ENCODE peak calls at places on chromosomes 16 and 17, in five cellular contexts. M, J, L, F and V are unnamed samples.

GRCh38 chr17:19022747-19023146 is 18.2 kb upstream of the FAM83G start:
- DNase-seq in M (peak), J (no peak), L (no peak), F (no peak), V (no peak)

GRCh38 chr17:48127371-48128051 is 19.9 kb downstream of the SNX11 start:
- DNase-seq in M (peak), J (no peak), L (no peak), F (peak), V (peak)

GRCh38 chr16:87149051-87149450 is 168.1 kb downstream of the C16orf95 start:
- DNase-seq in M (no peak), J (no peak), L (no peak), F (no peak), V (no peak)

GRCh38 chr17:2157081-2157480 is 102.2 kb downstream of the HIC1 start:
- DNase-seq in M (no peak), J (no peak), L (no peak), F (no peak), V (no peak)

GRCh38 chr17:59038734-59039133 is 67.9 kb downstream of the TRIM37 start:
- DNase-seq in M (no peak), J (no peak), L (no peak), F (no peak), V (no peak)

GRCh38 chr17:80196652-80197051 is 23.5 kb downstream of the SGSH start:
- DNase-seq in M (no peak), J (no peak), L (no peak), F (no peak), V (no peak)

GRCh38 chr17:31007695-31008373 is 37.0 kb downstream of the RNF135 start:
- DNase-seq in M (no peak), J (no peak), L (no peak), F (no peak), V (no peak)

GRCh38 chr16:89115216-89115949 is 21.7 kb downstream of the ACSF3 start:
- DNase-seq in M (peak), J (no peak), L (no peak), F (peak), V (peak)

GRCh38 chr17:58728831-58729230 is 26.8 kb upstream of the PPM1E start:
- DNase-seq in M (no peak), J (no peak), L (no peak), F (no peak), V (no peak)

GRCh38 chr17:12252442-12252841 is 231.8 kb downstream of the MAP2K4 start:
- DNase-seq in M (no peak), J (no peak), L (no peak), F (no peak), V (no peak)

GRCh38 chr16:10888320-10888937 is 11.4 kb downstream of the CIITA start:
- DNase-seq in M (no peak), J (no peak), L (no peak), F (no peak), V (no peak)

GRCh38 chr17:1398900-1399299 is 1.1 kb downstream of the YWHAE start:
- DNase-seq in M (no peak), J (no peak), L (peak), F (no peak), V (peak)

GRCh38 chr16:57859331-57859730 is 57.0 kb upstream of the KIFC3 start:
- DNase-seq in M (no peak), J (no peak), L (peak), F (no peak), V (peak)

GRCh38 chr16:14193316-14193871 is 122.3 kb downstream of the MRTFB start:
- DNase-seq in M (no peak), J (no peak), L (no peak), F (no peak), V (no peak)

GRCh38 chr17:12528036-12528435 is 137.7 kb upstream of the MYOCD start:
- DNase-seq in M (no peak), J (no peak), L (no peak), F (no peak), V (no peak)

GRCh38 chr17:13272296-13272695 is 254.5 kb upstream of the ELAC2 start:
- DNase-seq in M (no peak), J (no peak), L (no peak), F (no peak), V (no peak)

GRCh38 chr17:7232114-7232513 is 2.2 kb downstream of the DVL2 start:
- DNase-seq in M (no peak), J (no peak), L (no peak), F (no peak), V (no peak)

GRCh38 chr17:79232957-79233356 is 158.3 kb downstream of the ENGASE start:
- DNase-seq in M (no peak), J (no peak), L (no peak), F (no peak), V (no peak)

GRCh38 chr16:81553814-81554675 is 109.4 kb downstream of the CMIP start:
- DNase-seq in M (peak), J (no peak), L (no peak), F (no peak), V (peak)

GRCh38 chr16:70577256-70577698 is 53.7 kb downstream of the SF3B3 start:
- DNase-seq in M (peak), J (no peak), L (no peak), F (no peak), V (peak)

GRCh38 chr17:18319604-18320256 is 4.6 kb downstream of the SMCR8 start:
- DNase-seq in M (peak), J (peak), L (peak), F (no peak), V (peak)

GRCh38 chr17:70629902-70630301 is 460.6 kb downstream of the KCNJ2 start:
- DNase-seq in M (no peak), J (peak), L (no peak), F (no peak), V (peak)

GRCh38 chr16:88970095-88970494 is 6.9 kb downstream of the CBFA2T3 start:
- DNase-seq in M (no peak), J (no peak), L (no peak), F (no peak), V (no peak)

GRCh38 chr16:13039526-13039925 is 138.1 kb downstream of the SHISA9 start:
- DNase-seq in M (no peak), J (no peak), L (no peak), F (no peak), V (no peak)

GRCh38 chr16:58021661-58022551 is 3.6 kb upstream of the MMP15 start:
- DNase-seq in M (peak), J (peak), L (no peak), F (no peak), V (no peak)

GRCh38 chr16:86396918-86397317 is 113.4 kb upstream of the FOXF1 start:
- DNase-seq in M (no peak), J (no peak), L (no peak), F (no peak), V (peak)

GRCh38 chr16:31513126-31513525 is 4.9 kb upstream of the RUSF1 start:
- DNase-seq in M (no peak), J (no peak), L (no peak), F (no peak), V (no peak)

GRCh38 chr17:37824534-37825485 is 80.0 kb upstream of the HNF1B start:
- DNase-seq in M (peak), J (no peak), L (no peak), F (peak), V (peak)

GRCh38 chr17:17026163-17026562 is 16.1 kb upstream of the MPRIP start:
- DNase-seq in M (no peak), J (no peak), L (no peak), F (no peak), V (no peak)

GRCh38 chr17:62778990-62779681 is 29.0 kb downstream of the MARCHF10 start:
- DNase-seq in M (peak), J (peak), L (no peak), F (peak), V (no peak)

GRCh38 chr16:9256196-9256595 is 164.8 kb downstream of the HAPSTR1 start:
- DNase-seq in M (no peak), J (peak), L (peak), F (no peak), V (peak)

GRCh38 chr17:70060415-70060814 is 14.6 kb upstream of the KCNJ16 start:
- DNase-seq in M (no peak), J (no peak), L (no peak), F (no peak), V (no peak)

GRCh38 chr16:15523092-15523541 is 88.7 kb downstream of the BMERB1 start:
- DNase-seq in M (no peak), J (no peak), L (peak), F (no peak), V (no peak)

GRCh38 chr16:90044111-90044551 is 24.9 kb upstream of the DBNDD1 start:
- DNase-seq in M (no peak), J (no peak), L (no peak), F (peak), V (no peak)

GRCh38 chr17:36153887-36154576 is 22.4 kb downstream of the TBC1D3B start:
- DNase-seq in M (no peak), J (no peak), L (no peak), F (no peak), V (no peak)

GRCh38 chr17:33560165-33560564 is 267.1 kb upstream of the ASIC2 start:
- DNase-seq in M (no peak), J (no peak), L (no peak), F (no peak), V (peak)

GRCh38 chr16:69465083-69465721 is 40.8 kb downstream of the CYB5B start:
- DNase-seq in M (no peak), J (no peak), L (no peak), F (no peak), V (peak)

GRCh38 chr16:590165-590874 is 454 bp downstream of the RAB40C start:
- DNase-seq in M (peak), J (peak), L (peak), F (no peak), V (peak)

DNA sequence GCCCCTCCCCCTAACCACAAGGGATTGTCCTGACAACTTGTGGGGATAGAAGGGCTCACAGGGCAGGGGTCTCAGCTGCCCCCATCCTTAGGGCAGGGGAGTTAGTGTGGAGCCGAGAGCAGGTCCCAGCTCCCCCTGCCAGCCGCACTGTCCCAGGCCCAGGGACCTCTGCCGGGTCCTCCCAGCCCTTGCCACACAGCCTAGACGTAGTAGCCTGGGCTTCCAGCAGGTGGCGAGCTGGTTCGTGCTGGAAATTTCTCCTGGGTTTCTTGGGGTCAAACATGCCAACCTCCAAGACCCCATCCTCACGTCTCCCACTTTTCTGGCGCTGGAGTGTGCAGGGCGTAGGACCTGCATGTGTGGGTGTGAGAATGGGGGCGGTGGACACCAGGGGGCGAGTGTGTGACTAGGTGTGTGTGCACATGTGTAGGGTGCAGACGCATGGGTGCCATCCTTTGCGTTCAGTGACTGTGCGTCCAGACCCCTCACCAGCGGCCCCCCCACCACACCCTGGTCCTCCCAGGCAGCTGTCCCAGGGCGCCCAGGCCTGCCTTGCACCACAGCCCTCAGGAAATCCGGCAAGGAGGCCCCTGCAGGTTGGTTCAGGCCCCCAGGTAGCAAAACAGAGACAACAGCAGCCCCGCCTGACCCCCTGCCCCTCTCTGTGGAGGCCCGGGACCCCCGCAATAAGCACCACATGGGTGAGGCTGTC is 29.5 kb downstream of the SBK1 start:
- DNase-seq in M (peak), J (peak), L (peak), F (no peak), V (peak)
- TF ChIP-seq CTCF in M (peak), J (peak), L (peak), F (peak), V (peak)

GRCh38 chr16:54148974-54149373 is 137.6 kb downstream of the IRX3 start:
- DNase-seq in M (no peak), J (no peak), L (no peak), F (no peak), V (no peak)

GRCh38 chr16:54145881-54146280 is 140.7 kb downstream of the IRX3 start:
- DNase-seq in M (no peak), J (no peak), L (no peak), F (no peak), V (no peak)

GRCh38 chr16:54153240-54153934 is 133.2 kb downstream of the IRX3 start:
- DNase-seq in M (no peak), J (no peak), L (no peak), F (no peak), V (no peak)

GRCh38 chr16:54152362-54153239 is 134.0 kb downstream of the IRX3 start:
- DNase-seq in M (no peak), J (no peak), L (peak), F (no peak), V (no peak)

DNA sequence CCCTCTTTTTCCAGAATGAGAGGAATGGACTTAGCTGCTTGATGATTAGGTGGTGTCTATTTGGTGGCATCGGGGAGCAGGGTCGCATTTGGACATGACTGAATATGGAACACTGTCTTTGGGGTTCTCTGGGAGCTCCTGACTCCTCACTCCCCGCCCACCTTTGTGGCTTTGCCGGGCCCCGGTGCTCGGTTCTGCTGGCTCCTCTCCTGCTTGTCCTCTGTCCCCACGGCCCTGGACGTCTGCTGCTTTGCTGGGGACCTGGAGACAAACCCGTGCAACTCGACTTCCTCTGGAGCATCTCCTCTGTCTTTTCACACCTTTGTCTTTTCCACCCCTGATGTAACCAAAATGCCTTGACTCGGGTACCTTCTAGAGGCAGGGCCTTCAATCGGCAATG is 135.7 kb downstream of the IRX3 start:
- DNase-seq in M (no peak), J (no peak), L (no peak), F (no peak), V (no peak)
- H3K9ac ChIP-seq in M (no peak), J (no peak), L (no peak), F (no peak), V (no peak)

DNA sequence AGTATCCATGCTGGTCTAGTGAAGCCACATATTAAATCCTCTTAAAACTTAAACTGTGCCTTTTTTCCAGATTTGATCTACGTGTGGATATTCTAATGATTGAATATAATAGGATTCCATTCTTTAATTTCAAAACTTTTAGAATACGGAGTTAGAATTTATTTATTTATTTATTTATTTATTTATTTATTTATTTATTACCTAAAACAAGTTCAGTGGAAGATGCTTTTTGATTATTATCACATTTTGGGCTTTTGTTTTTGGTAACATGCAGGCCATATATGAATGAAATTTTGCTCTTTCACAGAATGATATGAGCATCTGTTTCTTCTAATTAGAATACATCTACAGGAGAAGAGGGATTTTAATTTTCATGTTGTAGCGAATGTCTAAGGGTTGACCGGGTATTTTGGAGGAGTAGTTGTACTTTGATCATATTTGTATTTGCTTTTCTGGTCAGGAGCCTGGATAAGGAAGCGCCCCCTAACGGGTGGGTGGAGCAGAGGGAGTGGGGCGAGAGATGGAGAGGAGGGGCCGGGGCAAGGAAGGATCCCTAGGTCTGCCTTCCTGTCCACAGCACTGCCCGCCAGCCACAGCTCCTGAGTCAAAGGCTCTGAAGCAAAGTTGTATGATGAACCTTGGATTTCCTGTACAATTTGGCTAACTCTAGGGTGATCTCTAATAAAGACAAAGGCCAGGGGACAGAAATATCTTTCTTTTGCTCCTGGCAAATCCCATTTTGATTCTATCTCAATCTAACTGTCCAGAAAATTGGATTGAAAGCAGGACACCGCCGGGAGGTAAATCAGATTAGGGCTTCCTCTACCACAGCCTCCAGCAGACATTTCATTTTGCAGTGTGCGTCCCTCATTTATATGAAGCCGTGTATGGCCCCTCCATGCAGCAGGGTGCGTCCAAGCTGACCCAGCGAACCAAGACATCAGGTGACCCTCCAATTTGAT is 149.1 kb downstream of the PRKCA start:
- DNase-seq in M (no peak), J (peak), L (peak), F (no peak), V (no peak)
- TF ChIP-seq CTCF in M (peak), J (peak), L (peak), F (no peak), V (peak)

GRCh38 chr16:84302111-84302954 is 7.7 kb downstream of the WFDC1 start:
- DNase-seq in M (peak), J (no peak), L (no peak), F (no peak), V (peak)

GRCh38 chr16:84299734-84300440 is 5.2 kb downstream of the WFDC1 start:
- DNase-seq in M (peak), J (no peak), L (no peak), F (no peak), V (no peak)

GRCh38 chr16:84303023-84303422 is 8.3 kb downstream of the WFDC1 start:
- DNase-seq in M (peak), J (no peak), L (no peak), F (no peak), V (no peak)

GRCh38 chr16:84306564-84306963 is 11.9 kb downstream of the WFDC1 start:
- DNase-seq in M (peak), J (no peak), L (no peak), F (no peak), V (no peak)

GRCh38 chr16:84303516-84303915 is 8.8 kb downstream of the WFDC1 start:
- DNase-seq in M (peak), J (no peak), L (no peak), F (no peak), V (no peak)
- H3K9ac ChIP-seq in M (no peak), J (no peak), L (no peak), F (no peak), V (no peak)

GRCh38 chr17:81511550-81511799 is 1.1 kb downstream of the ACTG1 start:
- DNase-seq in M (no peak), J (no peak), L (no peak), F (no peak), V (peak)
- TF ChIP-seq CTCF in M (no peak), J (no peak), L (no peak), F (no peak), V (no peak)